ENCODE peak calls at places on chromosomes 6 and 20, in seven cellular contexts. One of them, this sample, is unnamed.

GRCh38 chr20:3847419-3847940 is 846 bp downstream of the MAVS start:
- DNase-seq in stimulated activated CD4-positive, alpha-beta T cell treated with anti-CD3 and anti-CD28 coated beads, Interleukin-1b, Interleukin-23, amount 100 ng/mL, for 1 hour: no peak
- DNase-seq in AML-193: no peak
- DNase-seq in activated naive CD4-positive, alpha-beta T cell treated with Interleukin-2 at 50 U/mL for 16 hours: no peak
- DNase-seq in HTR-8/SVneo: no peak
- DNase-seq in Panc1: no peak
- DNase-seq in right lobe of liver: no peak
- DNase-seq in this sample: no peak

GRCh38 chr20:48763183-48764030 is 64.4 kb downstream of the PREX1 start:
- DNase-seq in HTR-8/SVneo: no peak
- DNase-seq in stimulated activated CD4-positive, alpha-beta T cell treated with anti-CD3 and anti-CD28 coated beads, Interleukin-1b, Interleukin-23, amount 100 ng/mL, for 1 hour: no peak
- DNase-seq in AML-193: no peak
- DNase-seq in Panc1: no peak
- DNase-seq in right lobe of liver: no peak
- DNase-seq in activated naive CD4-positive, alpha-beta T cell treated with Interleukin-2 at 50 U/mL for 16 hours: no peak
- DNase-seq in this sample: peak

GRCh38 chr20:64143018-64143801 is 21.0 kb upstream of the MYT1 start:
- DNase-seq in activated naive CD4-positive, alpha-beta T cell treated with Interleukin-2 at 50 U/mL for 16 hours: no peak
- DNase-seq in Panc1: no peak
- DNase-seq in AML-193: no peak
- DNase-seq in stimulated activated CD4-positive, alpha-beta T cell treated with anti-CD3 and anti-CD28 coated beads, Interleukin-1b, Interleukin-23, amount 100 ng/mL, for 1 hour: no peak
- DNase-seq in HTR-8/SVneo: no peak
- DNase-seq in right lobe of liver: no peak
- DNase-seq in this sample: no peak

GRCh38 chr6:20833881-20834515 is 299.7 kb downstream of the CDKAL1 start:
- DNase-seq in activated naive CD4-positive, alpha-beta T cell treated with Interleukin-2 at 50 U/mL for 16 hours: no peak
- DNase-seq in Panc1: no peak
- DNase-seq in AML-193: no peak
- DNase-seq in right lobe of liver: no peak
- DNase-seq in HTR-8/SVneo: no peak
- DNase-seq in stimulated activated CD4-positive, alpha-beta T cell treated with anti-CD3 and anti-CD28 coated beads, Interleukin-1b, Interleukin-23, amount 100 ng/mL, for 1 hour: no peak
- DNase-seq in this sample: no peak

GRCh38 chr6:27814665-27815424 is 97.4 kb downstream of the OR2B2 start:
- DNase-seq in HTR-8/SVneo: peak
- DNase-seq in AML-193: peak
- DNase-seq in stimulated activated CD4-positive, alpha-beta T cell treated with anti-CD3 and anti-CD28 coated beads, Interleukin-1b, Interleukin-23, amount 100 ng/mL, for 1 hour: no peak
- DNase-seq in Panc1: peak
- DNase-seq in activated naive CD4-positive, alpha-beta T cell treated with Interleukin-2 at 50 U/mL for 16 hours: peak
- DNase-seq in right lobe of liver: no peak
- DNase-seq in this sample: peak

GRCh38 chr20:3406481-3407425 is 716 bp downstream of the DNAAF9 start:
- DNase-seq in stimulated activated CD4-positive, alpha-beta T cell treated with anti-CD3 and anti-CD28 coated beads, Interleukin-1b, Interleukin-23, amount 100 ng/mL, for 1 hour: no peak
- DNase-seq in activated naive CD4-positive, alpha-beta T cell treated with Interleukin-2 at 50 U/mL for 16 hours: no peak
- DNase-seq in Panc1: no peak
- DNase-seq in AML-193: no peak
- DNase-seq in right lobe of liver: no peak
- DNase-seq in HTR-8/SVneo: peak
- DNase-seq in this sample: no peak

GRCh38 chr6:20029979-20030378 is 182.3 kb downstream of the MBOAT1 start:
- DNase-seq in Panc1: no peak
- DNase-seq in activated naive CD4-positive, alpha-beta T cell treated with Interleukin-2 at 50 U/mL for 16 hours: no peak
- DNase-seq in right lobe of liver: no peak
- DNase-seq in AML-193: no peak
- DNase-seq in stimulated activated CD4-positive, alpha-beta T cell treated with anti-CD3 and anti-CD28 coated beads, Interleukin-1b, Interleukin-23, amount 100 ng/mL, for 1 hour: no peak
- DNase-seq in HTR-8/SVneo: no peak
- DNase-seq in this sample: no peak

GRCh38 chr20:15860850-15861249 is 712.4 kb downstream of the KIF16B start:
- DNase-seq in Panc1: no peak
- DNase-seq in activated naive CD4-positive, alpha-beta T cell treated with Interleukin-2 at 50 U/mL for 16 hours: no peak
- DNase-seq in right lobe of liver: no peak
- DNase-seq in AML-193: no peak
- DNase-seq in stimulated activated CD4-positive, alpha-beta T cell treated with anti-CD3 and anti-CD28 coated beads, Interleukin-1b, Interleukin-23, amount 100 ng/mL, for 1 hour: no peak
- DNase-seq in HTR-8/SVneo: no peak
- DNase-seq in this sample: no peak

GRCh38 chr20:38187512-38187911 is 22.4 kb upstream of the TGM2 start:
- DNase-seq in Panc1: no peak
- DNase-seq in right lobe of liver: peak
- DNase-seq in HTR-8/SVneo: no peak
- DNase-seq in AML-193: no peak
- DNase-seq in activated naive CD4-positive, alpha-beta T cell treated with Interleukin-2 at 50 U/mL for 16 hours: no peak
- DNase-seq in stimulated activated CD4-positive, alpha-beta T cell treated with anti-CD3 and anti-CD28 coated beads, Interleukin-1b, Interleukin-23, amount 100 ng/mL, for 1 hour: no peak
- DNase-seq in this sample: no peak

GRCh38 chr20:11364736-11365135 is 553.0 kb upstream of the BTBD3 start:
- DNase-seq in AML-193: no peak
- DNase-seq in Panc1: no peak
- DNase-seq in right lobe of liver: no peak
- DNase-seq in activated naive CD4-positive, alpha-beta T cell treated with Interleukin-2 at 50 U/mL for 16 hours: no peak
- DNase-seq in HTR-8/SVneo: no peak
- DNase-seq in stimulated activated CD4-positive, alpha-beta T cell treated with anti-CD3 and anti-CD28 coated beads, Interleukin-1b, Interleukin-23, amount 100 ng/mL, for 1 hour: no peak
- DNase-seq in this sample: no peak

This sample was measured in pulmonary artery endothelial cell.